ENCODE peak calls at places on chromosome 12, in seven cellular contexts. O, M, R, E, H, I and N are unnamed samples.
A peak's percentile ranks its signal among the peaks of the same experiment; 100 is the strongest.

GRCh38 chr12:11769723-11770514 is 120.4 kb downstream of the ETV6 start:
- DNase-seq in O (no peak), M (no peak), R (no peak), E (no peak), H (no peak), I (no peak), N (no peak)

GRCh38 chr12:48744251-48745008 is 27.9 kb upstream of the CCNT1 start:
- DNase-seq in O (no peak), M (no peak), R (no peak), E (no peak), H (no peak), I (no peak), N (no peak)

GRCh38 chr12:105235299-105235746 is 651 bp downstream of the APPL2 start:
- DNase-seq in O (peak; percentile 12), M (peak; percentile 64), R (no peak), E (no peak), H (no peak), I (no peak), N (no peak)

GRCh38 chr12:7162691-7163114 is 26.8 kb upstream of the PEX5 start:
- DNase-seq in O (peak; percentile 58), M (peak; percentile 58), R (peak; percentile 60), E (no peak), H (no peak), I (peak; percentile 50), N (no peak)

GRCh38 chr12:110741371-110741770 is 1.3 kb downstream of the PPP1CC start:
- DNase-seq in O (no peak), M (peak; percentile 9), R (no peak), E (no peak), H (no peak), I (no peak), N (no peak)

GRCh38 chr12:88897723-88898122 is 317.5 kb upstream of the KITLG start:
- DNase-seq in O (no peak), M (no peak), R (no peak), E (no peak), H (peak; percentile 18), I (no peak), N (no peak)

GRCh38 chr12:26821212-26821701 is 11.7 kb downstream of the ITPR2 start:
- DNase-seq in O (no peak), M (no peak), R (no peak), E (no peak), H (no peak), I (no peak), N (no peak)

GRCh38 chr12:89451876-89452275 is 72.7 kb downstream of the GALNT4 start:
- DNase-seq in O (peak; percentile 74), M (peak; percentile 74), R (peak; percentile 77), E (no peak), H (no peak), I (no peak), N (no peak)

DNA sequence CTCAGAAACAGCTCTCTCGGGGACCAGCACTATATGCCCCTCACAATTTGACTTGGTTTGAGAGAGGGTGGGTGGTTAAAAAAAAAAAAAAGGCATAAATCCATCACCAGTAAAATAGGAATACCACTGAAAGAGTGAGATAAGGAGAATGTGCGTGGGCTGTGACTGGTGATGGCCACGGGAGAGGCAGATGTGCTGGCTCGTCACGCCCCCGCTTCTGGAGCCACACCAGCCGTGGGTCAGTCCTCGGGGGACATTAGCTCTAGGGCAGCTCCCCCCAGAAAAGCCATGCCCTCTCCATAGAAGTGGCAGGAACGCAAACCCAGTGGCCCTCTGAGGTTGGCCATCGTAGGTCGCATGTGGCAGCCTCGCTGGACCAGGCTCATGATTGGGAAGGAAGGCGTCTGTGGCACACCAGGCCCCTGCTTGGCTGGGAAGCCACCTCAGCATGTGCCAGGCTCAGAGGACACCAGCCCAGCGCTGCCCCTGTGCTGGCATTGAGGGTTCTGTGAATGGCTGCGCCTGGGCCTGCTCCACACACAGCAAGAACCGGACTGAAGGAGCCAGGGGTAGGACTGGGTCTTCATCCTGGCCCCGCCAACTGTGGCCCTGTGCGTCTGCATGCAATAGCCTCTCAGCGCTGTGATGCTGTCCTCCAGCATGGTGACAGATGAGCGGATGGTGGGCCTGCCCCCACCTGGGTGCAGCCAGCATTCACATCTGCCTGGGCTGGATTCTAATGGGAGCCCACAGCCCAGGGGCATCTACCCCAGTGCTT is 110.5 kb downstream of the PIWIL1 start:
- DNase-seq in O (no peak), M (no peak), R (no peak), E (no peak), H (no peak), I (no peak), N (no peak)
- H3K9me3 ChIP-seq in O (no peaks in the 10 kb centered on the region), M (peaks cover 47% of the 10 kb centered on the region), R (no peaks in the 10 kb centered on the region), E (no peaks in the 10 kb centered on the region), H (no peaks in the 10 kb centered on the region), I (no peaks in the 10 kb centered on the region), N (no peaks in the 10 kb centered on the region)

DNA sequence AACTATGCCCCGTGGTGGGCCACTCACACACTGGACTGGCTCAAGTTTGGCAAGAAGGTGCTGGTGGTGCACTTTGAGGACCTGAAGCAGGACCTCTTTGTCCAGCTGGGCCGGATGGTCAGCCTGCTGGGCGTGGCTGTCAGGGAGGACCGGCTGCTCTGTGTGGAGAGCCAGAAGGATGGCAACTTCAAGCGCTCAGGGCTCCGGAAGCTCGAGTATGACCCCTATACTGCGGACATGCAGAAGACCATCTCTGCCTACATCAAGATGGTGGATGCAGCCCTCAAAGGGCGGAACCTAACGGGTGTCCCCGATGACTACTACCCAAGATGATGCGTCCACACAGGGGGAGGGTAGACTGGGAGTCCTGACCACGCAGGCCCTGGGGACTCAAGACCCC is 91.1 kb downstream of the CMKLR1 start:
- DNase-seq in O (no peak), M (no peak), R (no peak), E (no peak), H (no peak), I (no peak), N (no peak)
- H3K9me3 ChIP-seq in O (no peaks in the 10 kb centered on the region), M (no peaks in the 10 kb centered on the region), R (no peaks in the 10 kb centered on the region), E (no peaks in the 10 kb centered on the region), H (no peaks in the 10 kb centered on the region), I (no peaks in the 10 kb centered on the region), N (no peaks in the 10 kb centered on the region)

GRCh38 chr12:130704606-130705005 is 11.5 kb downstream of the RIMBP2 start:
- DNase-seq in O (no peak), M (no peak), R (peak; percentile 59), E (no peak), H (no peak), I (no peak), N (no peak)

GRCh38 chr12:130705174-130705880 is 10.8 kb downstream of the RIMBP2 start:
- DNase-seq in O (no peak), M (no peak), R (no peak), E (no peak), H (no peak), I (no peak), N (no peak)

GRCh38 chr12:130703733-130704375 is 12.2 kb downstream of the RIMBP2 start:
- DNase-seq in O (no peak), M (no peak), R (no peak), E (no peak), H (no peak), I (no peak), N (no peak)

GRCh38 chr12:130701402-130701744 is 14.7 kb downstream of the RIMBP2 start:
- DNase-seq in O (no peak), M (no peak), R (no peak), E (no peak), H (no peak), I (peak; percentile 7), N (no peak)

GRCh38 chr12:130702966-130703732 is 12.9 kb downstream of the RIMBP2 start:
- DNase-seq in O (peak; percentile 43), M (no peak), R (no peak), E (no peak), H (no peak), I (no peak), N (no peak)
- H3K9me3 ChIP-seq in O (no peaks in the 10 kb centered on the region), M (peaks cover 19% of the 10 kb centered on the region), R (no peaks in the 10 kb centered on the region), E (no peaks in the 10 kb centered on the region), H (no peaks in the 10 kb centered on the region), I (no peaks in the 10 kb centered on the region), N (no peaks in the 10 kb centered on the region)

DNA sequence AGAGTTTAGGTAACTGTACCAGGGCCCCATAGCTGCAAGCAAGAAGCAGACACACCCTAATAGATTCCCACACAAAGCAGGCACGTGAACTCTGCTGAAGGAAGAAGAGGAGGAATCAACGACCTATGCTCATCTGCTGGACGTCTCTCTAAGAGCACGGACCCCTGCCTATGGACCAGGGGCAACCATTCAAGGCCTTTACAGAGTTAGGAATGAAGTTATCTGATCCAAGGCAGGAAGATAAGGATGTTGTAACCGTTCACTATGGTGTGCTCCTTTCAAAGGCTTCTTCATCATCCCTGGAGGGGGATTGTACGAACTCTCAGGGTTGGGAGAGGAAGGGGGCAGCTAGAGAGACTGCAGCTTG is 141.6 kb upstream of the PARP11 start:
- DNase-seq in O (no peak), M (no peak), R (no peak), E (no peak), H (no peak), I (no peak), N (no peak)
- H3K9me3 ChIP-seq in O (no peaks in the 10 kb centered on the region), M (no peaks in the 10 kb centered on the region), R (no peaks in the 10 kb centered on the region), E (no peaks in the 10 kb centered on the region), H (no peaks in the 10 kb centered on the region), I (no peaks in the 10 kb centered on the region), N (no peaks in the 10 kb centered on the region)

GRCh38 chr12:130063866-130064265 is 98.4 kb upstream of the FZD10 start:
- DNase-seq in O (no peak), M (no peak), R (no peak), E (no peak), H (no peak), I (no peak), N (no peak)
- H3K9me3 ChIP-seq in O (no peaks in the 10 kb centered on the region), M (peaks cover 32% of the 10 kb centered on the region), R (no peaks in the 10 kb centered on the region), E (no peaks in the 10 kb centered on the region), H (no peaks in the 10 kb centered on the region), I (no peaks in the 10 kb centered on the region), N (no peaks in the 10 kb centered on the region)

DNA sequence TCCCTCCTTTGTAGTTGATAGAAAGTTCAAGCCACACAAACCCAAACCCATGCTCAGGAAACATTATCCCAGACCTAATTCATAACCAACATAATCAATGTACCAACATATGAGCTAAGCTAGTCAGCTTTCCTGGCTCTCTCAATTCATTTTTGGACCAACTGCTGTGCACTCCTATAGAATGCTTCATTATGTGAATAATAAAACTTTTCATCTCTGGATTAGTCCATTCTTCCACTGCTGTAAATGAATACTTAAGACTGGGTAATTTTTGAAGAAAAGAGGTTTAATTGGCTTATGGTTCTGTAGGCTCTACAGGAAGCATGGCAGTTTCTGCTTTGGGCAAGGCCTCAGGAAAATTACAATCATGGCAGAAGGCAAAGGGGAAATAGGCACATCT is 651.9 kb downstream of the RERGL start:
- DNase-seq in O (no peak), M (no peak), R (no peak), E (no peak), H (no peak), I (no peak), N (no peak)
- H3K9me3 ChIP-seq in O (no peaks in the 10 kb centered on the region), M (no peaks in the 10 kb centered on the region), R (peaks cover 7% of the 10 kb centered on the region), E (no peaks in the 10 kb centered on the region), H (no peaks in the 10 kb centered on the region), I (peaks cover 25% of the 10 kb centered on the region), N (no peaks in the 10 kb centered on the region)